ENCODE peak calls at places on chromosomes 11 and 22, in eight cellular contexts. One of them, this sample, is unnamed. For H3K4me1, the result is how much of the 10 kb centered on the place peaks cover.

GRCh38 chr11:82683029-82683428 is 50.6 kb downstream of the FAM181B start:
- DNase-seq in iPS DF 6.9: no peak
- DNase-seq in stomach: no peak
- DNase-seq in right cardiac atrium: no peak
- DNase-seq in PC-3: no peak
- DNase-seq in CD8-positive, alpha-beta memory T cell: no peak
- DNase-seq in pancreas: no peak
- DNase-seq in right lobe of liver: no peak
- DNase-seq in this sample: no peak

GRCh38 chr11:28529046-28529445 is 420.9 kb downstream of the METTL15 start:
- DNase-seq in stomach: no peak
- DNase-seq in right cardiac atrium: no peak
- DNase-seq in right lobe of liver: no peak
- DNase-seq in CD8-positive, alpha-beta memory T cell: no peak
- DNase-seq in pancreas: no peak
- DNase-seq in iPS DF 6.9: no peak
- DNase-seq in PC-3: no peak
- DNase-seq in this sample: no peak

GRCh38 chr11:74444173-74444832 is 23.0 kb downstream of the KCNE3 start:
- DNase-seq in PC-3: no peak
- DNase-seq in stomach: peak
- DNase-seq in pancreas: peak
- DNase-seq in right cardiac atrium: no peak
- DNase-seq in CD8-positive, alpha-beta memory T cell: no peak
- DNase-seq in iPS DF 6.9: no peak
- DNase-seq in right lobe of liver: no peak
- DNase-seq in this sample: no peak

GRCh38 chr11:70944141-70944540 is 308.2 kb downstream of the SHANK2 start:
- DNase-seq in CD8-positive, alpha-beta memory T cell: no peak
- DNase-seq in stomach: no peak
- DNase-seq in pancreas: no peak
- DNase-seq in right lobe of liver: no peak
- DNase-seq in iPS DF 6.9: no peak
- DNase-seq in PC-3: no peak
- DNase-seq in right cardiac atrium: no peak
- DNase-seq in this sample: no peak

GRCh38 chr22:45091254-45091854 is 72.4 kb upstream of the NUP50 start:
- DNase-seq in right lobe of liver: no peak
- DNase-seq in PC-3: no peak
- DNase-seq in pancreas: no peak
- DNase-seq in CD8-positive, alpha-beta memory T cell: no peak
- DNase-seq in right cardiac atrium: no peak
- DNase-seq in stomach: no peak
- DNase-seq in iPS DF 6.9: no peak
- DNase-seq in this sample: no peak

GRCh38 chr11:8259316-8259995 is 4.2 kb downstream of the LMO1 start:
- DNase-seq in CD8-positive, alpha-beta memory T cell: no peak
- DNase-seq in PC-3: no peak
- DNase-seq in pancreas: no peak
- DNase-seq in right cardiac atrium: no peak
- DNase-seq in iPS DF 6.9: no peak
- DNase-seq in right lobe of liver: no peak
- DNase-seq in stomach: peak
- DNase-seq in this sample: peak

GRCh38 chr11:126570489-126570888 is 215.0 kb downstream of the ST3GAL4 start:
- DNase-seq in iPS DF 6.9: no peak
- DNase-seq in CD8-positive, alpha-beta memory T cell: no peak
- DNase-seq in stomach: no peak
- DNase-seq in PC-3: peak
- DNase-seq in right cardiac atrium: no peak
- DNase-seq in right lobe of liver: no peak
- DNase-seq in pancreas: no peak
- DNase-seq in this sample: no peak

GRCh38 chr22:35561796-35562526 is 21.3 kb downstream of the RASD2 start:
- DNase-seq in iPS DF 6.9: no peak
- DNase-seq in stomach: no peak
- DNase-seq in pancreas: no peak
- DNase-seq in right lobe of liver: no peak
- DNase-seq in CD8-positive, alpha-beta memory T cell: no peak
- DNase-seq in right cardiac atrium: peak
- DNase-seq in PC-3: peak
- DNase-seq in this sample: no peak

GRCh38 chr22:17272511-17272991 is 53.3 kb upstream of the ADA2 start:
- DNase-seq in pancreas: no peak
- DNase-seq in right lobe of liver: no peak
- DNase-seq in iPS DF 6.9: no peak
- DNase-seq in CD8-positive, alpha-beta memory T cell: no peak
- DNase-seq in right cardiac atrium: no peak
- DNase-seq in PC-3: no peak
- DNase-seq in stomach: no peak
- DNase-seq in this sample: no peak

GRCh38 chr11:113519989-113520613 is 44.9 kb upstream of the DRD2 start:
- DNase-seq in PC-3: peak
- DNase-seq in CD8-positive, alpha-beta memory T cell: no peak
- DNase-seq in right cardiac atrium: no peak
- DNase-seq in stomach: no peak
- DNase-seq in right lobe of liver: no peak
- DNase-seq in iPS DF 6.9: no peak
- DNase-seq in pancreas: no peak
- DNase-seq in this sample: no peak

GRCh38 chr22:23127788-23128187 is 14.0 kb downstream of the RSPH14 start:
- DNase-seq in PC-3: no peak
- DNase-seq in pancreas: no peak
- DNase-seq in iPS DF 6.9: no peak
- DNase-seq in right cardiac atrium: peak
- DNase-seq in CD8-positive, alpha-beta memory T cell: no peak
- DNase-seq in right lobe of liver: peak
- DNase-seq in stomach: no peak
- DNase-seq in this sample: no peak

GRCh38 chr11:16070573-16070972 is 285.8 kb downstream of the SOX6 start:
- DNase-seq in CD8-positive, alpha-beta memory T cell: no peak
- DNase-seq in right lobe of liver: no peak
- DNase-seq in PC-3: no peak
- DNase-seq in stomach: no peak
- DNase-seq in iPS DF 6.9: no peak
- DNase-seq in right cardiac atrium: peak
- DNase-seq in pancreas: no peak
- DNase-seq in this sample: no peak

GRCh38 chr11:117643606-117644300 is 153.3 kb downstream of the DSCAML1 start:
- DNase-seq in right lobe of liver: no peak
- DNase-seq in pancreas: no peak
- DNase-seq in right cardiac atrium: no peak
- DNase-seq in iPS DF 6.9: no peak
- DNase-seq in CD8-positive, alpha-beta memory T cell: no peak
- DNase-seq in stomach: no peak
- DNase-seq in PC-3: no peak
- DNase-seq in this sample: peak

GRCh38 chr22:27181537-27181936 is 524.1 kb downstream of the MIAT start:
- DNase-seq in right lobe of liver: no peak
- DNase-seq in CD8-positive, alpha-beta memory T cell: no peak
- DNase-seq in PC-3: no peak
- DNase-seq in pancreas: no peak
- DNase-seq in iPS DF 6.9: no peak
- DNase-seq in right cardiac atrium: no peak
- DNase-seq in stomach: no peak
- DNase-seq in this sample: no peak

GRCh38 chr11:32137263-32137662 is 46.4 kb downstream of the RCN1 start:
- DNase-seq in right lobe of liver: no peak
- DNase-seq in stomach: no peak
- DNase-seq in right cardiac atrium: no peak
- DNase-seq in iPS DF 6.9: no peak
- DNase-seq in CD8-positive, alpha-beta memory T cell: no peak
- DNase-seq in pancreas: no peak
- DNase-seq in PC-3: peak
- DNase-seq in this sample: no peak

GRCh38 chr11:6705905-6706535 is 22.9 kb upstream of the MRPL17 start:
- DNase-seq in PC-3: peak
- DNase-seq in right cardiac atrium: no peak
- DNase-seq in stomach: peak
- DNase-seq in iPS DF 6.9: peak
- DNase-seq in right lobe of liver: no peak
- DNase-seq in pancreas: no peak
- DNase-seq in CD8-positive, alpha-beta memory T cell: peak
- DNase-seq in this sample: no peak

GRCh38 chr22:35570686-35571194 is 30.1 kb downstream of the RASD2 start:
- DNase-seq in stomach: no peak
- DNase-seq in pancreas: no peak
- DNase-seq in right lobe of liver: no peak
- DNase-seq in iPS DF 6.9: no peak
- DNase-seq in CD8-positive, alpha-beta memory T cell: no peak
- DNase-seq in PC-3: no peak
- DNase-seq in right cardiac atrium: peak
- DNase-seq in this sample: no peak

GRCh38 chr11:102323542-102324261 is 6.4 kb downstream of the BIRC3 start:
- DNase-seq in right lobe of liver: no peak
- DNase-seq in PC-3: peak
- DNase-seq in CD8-positive, alpha-beta memory T cell: no peak
- DNase-seq in iPS DF 6.9: no peak
- DNase-seq in right cardiac atrium: no peak
- DNase-seq in pancreas: no peak
- DNase-seq in stomach: no peak
- DNase-seq in this sample: no peak

GRCh38 chr22:41501209-41501608 is 32.3 kb downstream of the ACO2 start:
- DNase-seq in stomach: no peak
- DNase-seq in iPS DF 6.9: no peak
- DNase-seq in right cardiac atrium: no peak
- DNase-seq in right lobe of liver: no peak
- DNase-seq in CD8-positive, alpha-beta memory T cell: peak
- DNase-seq in pancreas: no peak
- DNase-seq in PC-3: no peak
- DNase-seq in this sample: no peak

GRCh38 chr11:115241899-115242298 is 262.3 kb downstream of the CADM1 start:
- DNase-seq in iPS DF 6.9: no peak
- DNase-seq in pancreas: no peak
- DNase-seq in CD8-positive, alpha-beta memory T cell: no peak
- DNase-seq in right cardiac atrium: no peak
- DNase-seq in right lobe of liver: no peak
- DNase-seq in PC-3: no peak
- DNase-seq in stomach: no peak
- DNase-seq in this sample: no peak

GRCh38 chr11:28963189-28963588 is 855.0 kb downstream of the METTL15 start:
- DNase-seq in right lobe of liver: no peak
- DNase-seq in iPS DF 6.9: no peak
- DNase-seq in pancreas: no peak
- DNase-seq in PC-3: peak
- DNase-seq in CD8-positive, alpha-beta memory T cell: no peak
- DNase-seq in right cardiac atrium: no peak
- DNase-seq in stomach: no peak
- DNase-seq in this sample: no peak

GRCh38 chr22:36386900-36387663 is 685 bp downstream of the MYH9 start:
- DNase-seq in CD8-positive, alpha-beta memory T cell: peak
- DNase-seq in PC-3: no peak
- DNase-seq in stomach: peak
- DNase-seq in iPS DF 6.9: no peak
- DNase-seq in pancreas: peak
- DNase-seq in right lobe of liver: peak
- DNase-seq in right cardiac atrium: peak
- DNase-seq in this sample: peak

DNA sequence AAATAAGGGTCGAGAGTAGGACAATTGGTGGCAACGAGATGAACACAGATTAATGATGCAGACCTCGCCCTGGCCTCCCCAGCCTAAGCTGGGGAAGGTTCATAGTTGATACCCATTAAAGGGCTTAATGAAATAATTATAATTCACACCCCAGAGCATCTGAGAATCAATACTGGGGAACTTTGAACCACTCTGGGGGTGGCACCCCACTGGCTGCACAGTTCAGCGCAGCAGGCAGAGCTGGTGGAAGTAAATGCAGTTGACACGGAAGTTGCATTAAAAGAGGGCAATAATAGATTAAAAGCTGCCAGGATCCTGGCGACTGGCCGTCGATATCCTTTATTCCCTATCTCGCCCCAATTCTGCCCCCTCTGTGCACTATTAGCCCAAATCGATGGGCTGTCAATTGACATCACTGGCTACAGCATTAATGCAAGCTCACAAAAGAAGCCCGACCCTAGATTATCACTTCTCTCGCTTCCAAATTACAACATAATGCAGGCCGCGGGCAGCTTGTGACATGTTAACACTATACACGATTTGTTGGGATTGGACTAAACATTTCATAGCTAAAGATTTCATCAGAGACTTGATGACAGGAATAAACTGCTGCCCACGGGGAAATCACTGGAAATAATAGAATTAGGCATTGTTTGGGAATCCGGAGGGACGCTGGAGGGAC is 14.5 kb downstream of the HSPA8 start:
- DNase-seq in stomach: no peak
- DNase-seq in right lobe of liver: no peak
- DNase-seq in PC-3: no peak
- DNase-seq in CD8-positive, alpha-beta memory T cell: no peak
- DNase-seq in right cardiac atrium: no peak
- DNase-seq in pancreas: no peak
- DNase-seq in iPS DF 6.9: no peak
- DNase-seq in this sample: no peak
- H3K4me1 ChIP-seq in stomach: under half
- H3K4me1 ChIP-seq in right lobe of liver: under half
- H3K4me1 ChIP-seq in PC-3: under half
- H3K4me1 ChIP-seq in CD8-positive, alpha-beta memory T cell: under half
- H3K4me1 ChIP-seq in right cardiac atrium: under half
- H3K4me1 ChIP-seq in pancreas: under half
- H3K4me1 ChIP-seq in iPS DF 6.9: under half
- H3K4me1 ChIP-seq in this sample: under half

GRCh38 chr22:32745251-32745995 is 56.1 kb upstream of the TIMP3 start:
- DNase-seq in right cardiac atrium: peak
- DNase-seq in right lobe of liver: no peak
- DNase-seq in iPS DF 6.9: peak
- DNase-seq in pancreas: no peak
- DNase-seq in PC-3: peak
- DNase-seq in CD8-positive, alpha-beta memory T cell: no peak
- DNase-seq in stomach: no peak
- DNase-seq in this sample: no peak
- H3K4me3 ChIP-seq in right cardiac atrium: no peak
- H3K4me3 ChIP-seq in right lobe of liver: no peak
- H3K4me3 ChIP-seq in iPS DF 6.9: no peak
- H3K4me3 ChIP-seq in pancreas: no peak
- H3K4me3 ChIP-seq in PC-3: no peak
- H3K4me3 ChIP-seq in CD8-positive, alpha-beta memory T cell: no peak
- H3K4me3 ChIP-seq in stomach: no peak
- H3K4me3 ChIP-seq in this sample: no peak

DNA sequence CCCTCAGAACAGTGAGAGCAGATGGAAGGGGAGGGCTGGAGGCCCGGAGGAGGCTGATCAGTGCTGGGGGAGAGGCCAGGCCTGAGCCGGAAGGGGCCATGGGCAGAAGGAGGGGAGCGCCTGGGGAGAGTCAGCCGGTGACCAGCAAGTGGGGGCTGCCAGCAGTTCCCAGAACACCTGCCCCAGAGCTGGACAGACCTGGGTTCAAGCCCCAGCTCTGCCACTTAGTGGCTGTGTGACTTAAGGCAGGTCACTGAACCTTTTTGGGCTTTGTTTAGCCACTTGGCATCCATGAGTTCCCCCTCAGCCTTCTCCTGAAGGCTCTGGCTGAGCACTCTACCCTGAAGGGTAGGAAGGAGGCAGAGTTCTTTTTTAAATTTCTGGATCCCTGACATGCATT is 17.4 kb downstream of the WNT11 start:
- DNase-seq in PC-3: no peak
- DNase-seq in pancreas: no peak
- DNase-seq in right cardiac atrium: no peak
- DNase-seq in right lobe of liver: no peak
- DNase-seq in CD8-positive, alpha-beta memory T cell: no peak
- DNase-seq in iPS DF 6.9: no peak
- DNase-seq in stomach: no peak
- DNase-seq in this sample: no peak
- H3K27ac ChIP-seq in PC-3: no peak
- H3K27ac ChIP-seq in pancreas: no peak
- H3K27ac ChIP-seq in right cardiac atrium: no peak
- H3K27ac ChIP-seq in right lobe of liver: no peak
- H3K27ac ChIP-seq in CD8-positive, alpha-beta memory T cell: no peak
- H3K27ac ChIP-seq in iPS DF 6.9: no peak
- H3K27ac ChIP-seq in stomach: no peak
- H3K27ac ChIP-seq in this sample: no peak

GRCh38 chr11:63906585-63906984 is 10.4 kb downstream of the RCOR2 start:
- DNase-seq in CD8-positive, alpha-beta memory T cell: peak
- DNase-seq in stomach: peak
- DNase-seq in pancreas: no peak
- DNase-seq in iPS DF 6.9: no peak
- DNase-seq in PC-3: peak
- DNase-seq in right cardiac atrium: no peak
- DNase-seq in right lobe of liver: no peak
- DNase-seq in this sample: no peak
- H3K4me1 ChIP-seq in CD8-positive, alpha-beta memory T cell: under half
- H3K4me1 ChIP-seq in stomach: under half
- H3K4me1 ChIP-seq in pancreas: under half
- H3K4me1 ChIP-seq in iPS DF 6.9: under half
- H3K4me1 ChIP-seq in PC-3: under half
- H3K4me1 ChIP-seq in right cardiac atrium: under half
- H3K4me1 ChIP-seq in right lobe of liver: under half
- H3K4me1 ChIP-seq in this sample: under half